ENCODE peak calls at places on chromosomes 5 and 9, in five cellular contexts. C, Q, E, J and X are unnamed samples.
A peak's percentile ranks its signal among the peaks of the same experiment; 100 is the strongest.

GRCh38 chr5:53463909-53464621 is 16.4 kb upstream of the FST start:
- DNase-seq in C (no peak), Q (no peak), E (no peak), J (no peak), X (no peak)

GRCh38 chr5:125209650-125210049 is 463.2 kb upstream of the ZNF608 start:
- DNase-seq in C (no peak), Q (no peak), E (no peak), J (no peak), X (no peak)

GRCh38 chr5:66647146-66647856 is 51.1 kb downstream of the MAST4 start:
- DNase-seq in C (no peak), Q (no peak), E (no peak), J (no peak), X (no peak)

GRCh38 chr9:135370411-135371375 is 108.9 kb upstream of the PPP1R26 start:
- DNase-seq in C (no peak), Q (no peak), E (no peak), J (no peak), X (no peak)

GRCh38 chr9:88746029-88746743 is 211.2 kb downstream of the NXNL2 start:
- DNase-seq in C (no peak), Q (no peak), E (no peak), J (no peak), X (no peak)

GRCh38 chr9:124212381-124213050 is 45.2 kb upstream of the NEK6 start:
- DNase-seq in C (no peak), Q (no peak), E (no peak), J (no peak), X (no peak)

GRCh38 chr5:68554566-68555279 is 339.2 kb downstream of the PIK3R1 start:
- DNase-seq in C (no peak), Q (no peak), E (no peak), J (peak; percentile 17), X (peak; percentile 49)

GRCh38 chr9:123933401-123933800 is 3.5 kb upstream of the DENND1A start:
- DNase-seq in C (no peak), Q (peak; percentile 64), E (no peak), J (peak; percentile 26), X (peak; percentile 92)

GRCh38 chr5:175652741-175653663 is 4.9 kb upstream of the HRH2 start:
- DNase-seq in C (no peak), Q (no peak), E (no peak), J (no peak), X (no peak)

GRCh38 chr5:152193391-152194107 is 211.5 kb downstream of the NMUR2 start:
- DNase-seq in C (no peak), Q (no peak), E (no peak), J (no peak), X (no peak)

GRCh38 chr9:16100596-16101091 is 547.8 kb downstream of the CCDC171 start:
- DNase-seq in C (peak; percentile 18), Q (no peak), E (no peak), J (no peak), X (no peak)

GRCh38 chr9:34349324-34349723 is 20.0 kb downstream of the NUDT2 start:
- DNase-seq in C (no peak), Q (no peak), E (no peak), J (no peak), X (no peak)

GRCh38 chr9:18325337-18326011 is 148.5 kb upstream of the ADAMTSL1 start:
- DNase-seq in C (no peak), Q (peak; percentile 5), E (no peak), J (no peak), X (no peak)

GRCh38 chr5:80282054-80282453 is 26.2 kb upstream of the SERINC5 start:
- DNase-seq in C (no peak), Q (no peak), E (no peak), J (no peak), X (no peak)

GRCh38 chr5:92560698-92561361 is 1020.2 kb downstream of the NR2F1-AS1 start:
- DNase-seq in C (peak; percentile 61), Q (no peak), E (no peak), J (no peak), X (peak; percentile 82)

GRCh38 chr5:124456244-124456643 is 290.2 kb downstream of the ZNF608 start:
- DNase-seq in C (no peak), Q (no peak), E (no peak), J (no peak), X (no peak)

GRCh38 chr5:169631360-169631759 is 5.7 kb upstream of the DOCK2 start:
- DNase-seq in C (no peak), Q (no peak), E (no peak), J (no peak), X (no peak)

GRCh38 chr9:129069128-129069824 is 11.6 kb upstream of the DOLPP1 start:
- DNase-seq in C (no peak), Q (no peak), E (no peak), J (peak; percentile 83), X (no peak)

GRCh38 chr9:133347515-133347984 is 381 bp downstream of the MED22 start:
- DNase-seq in C (peak; percentile 62), Q (no peak), E (peak; percentile 28), J (no peak), X (peak; percentile 45)

GRCh38 chr9:134525841-134526797 is 115.5 kb upstream of the COL5A1 start:
- DNase-seq in C (no peak), Q (no peak), E (no peak), J (no peak), X (no peak)

GRCh38 chr5:179607449-179607931 is 16.0 kb downstream of the HNRNPH1 start:
- DNase-seq in C (no peak), Q (no peak), E (no peak), J (no peak), X (no peak)

GRCh38 chr9:68447611-68448010 is 91.2 kb downstream of the PGM5 start:
- DNase-seq in C (no peak), Q (no peak), E (no peak), J (no peak), X (no peak)

GRCh38 chr9:19246891-19247290 is 16.4 kb downstream of the DENND4C start:
- DNase-seq in C (no peak), Q (no peak), E (no peak), J (no peak), X (no peak)

GRCh38 chr9:114228034-114228808 is 72.9 kb downstream of the COL27A1 start:
- DNase-seq in C (no peak), Q (no peak), E (no peak), J (no peak), X (no peak)

GRCh38 chr9:5478214-5478613 is 27.9 kb downstream of the CD274 start:
- DNase-seq in C (no peak), Q (no peak), E (peak; percentile 60), J (no peak), X (no peak)

GRCh38 chr5:55220433-55221185 is 6.5 kb downstream of the MCIDAS start:
- DNase-seq in C (peak; percentile 83), Q (no peak), E (no peak), J (no peak), X (no peak)

GRCh38 chr9:91047993-91048607 is 246.5 kb downstream of the SYK start:
- DNase-seq in C (no peak), Q (no peak), E (no peak), J (no peak), X (no peak)

GRCh38 chr9:37921546-37922300 is 17.8 kb upstream of the SLC25A51 start:
- DNase-seq in C (no peak), Q (no peak), E (no peak), J (no peak), X (no peak)

GRCh38 chr5:5741418-5741817 is 318.9 kb downstream of the ICE1 start:
- DNase-seq in C (no peak), Q (no peak), E (no peak), J (no peak), X (no peak)

GRCh38 chr9:88567870-88568269 is 32.9 kb downstream of the NXNL2 start:
- DNase-seq in C (no peak), Q (no peak), E (peak; percentile 27), J (no peak), X (no peak)

GRCh38 chr5:158654415-158654814 is 445.3 kb downstream of the EBF1 start:
- DNase-seq in C (no peak), Q (no peak), E (no peak), J (no peak), X (no peak)

GRCh38 chr9:88898033-88898432 is 93.2 kb upstream of the S1PR3 start:
- DNase-seq in C (no peak), Q (no peak), E (no peak), J (no peak), X (no peak)

DNA sequence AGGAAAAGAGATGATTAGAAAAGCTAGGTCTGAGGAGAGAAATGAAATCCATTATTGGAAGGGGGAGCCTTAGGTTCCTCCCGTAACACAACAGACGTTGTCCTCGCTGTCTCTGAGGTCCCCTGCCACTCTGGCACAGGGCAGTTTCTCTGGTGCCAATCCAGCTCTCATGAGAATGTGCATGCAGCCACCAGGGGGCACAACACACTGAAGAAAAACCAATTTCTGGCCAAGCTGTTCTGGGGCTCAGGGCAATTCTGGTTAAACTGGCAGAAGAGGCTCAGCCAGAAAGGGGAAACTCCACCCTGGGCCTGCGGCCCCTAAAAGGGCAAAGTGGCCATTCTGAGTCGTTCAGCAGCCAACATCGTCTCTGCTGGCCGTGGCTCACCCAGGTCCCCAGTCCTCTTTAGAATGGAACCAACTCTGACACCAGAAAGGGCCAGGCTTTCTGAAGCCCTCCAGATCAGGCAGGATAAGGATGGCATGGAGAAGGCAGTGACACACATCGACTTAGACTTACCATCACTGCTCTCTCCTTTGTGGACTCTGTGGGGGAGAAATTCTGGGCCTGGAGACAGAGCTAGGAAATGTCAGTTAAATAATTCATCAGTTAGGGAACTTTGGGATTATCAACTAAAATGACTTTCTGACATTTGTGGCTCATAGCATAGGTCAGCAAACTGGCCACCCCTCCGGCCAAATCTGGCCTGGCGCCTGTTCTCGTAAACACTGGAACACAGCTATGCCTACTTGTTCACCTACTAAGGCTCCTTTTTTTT is 58.5 kb upstream of the GOLPH3 start:
- DNase-seq in C (peak; percentile 88), Q (peak; percentile 64), E (peak; percentile 19), J (peak; percentile 48), X (peak; percentile 73)
- TF ChIP-seq JUNB in C (no peak), Q (no peak), E (no peak), J (no peak), X (no peak)

GRCh38 chr9:36450110-36450732 is 50.2 kb upstream of the RNF38 start:
- DNase-seq in C (peak; percentile 81), Q (peak; percentile 66), E (no peak), J (peak; percentile 31), X (peak; percentile 60)
- TF ChIP-seq JUNB in C (no peak), Q (no peak), E (no peak), J (no peak), X (no peak)

GRCh38 chr9:96186601-96187011 is 115.4 kb downstream of the HSD17B3 start:
- DNase-seq in C (peak; percentile 85), Q (no peak), E (no peak), J (no peak), X (no peak)
- TF ChIP-seq JUNB in C (no peak), Q (no peak), E (no peak), J (no peak), X (no peak)

GRCh38 chr5:104643320-104643719 is 1080.7 kb upstream of the NUDT12 start:
- DNase-seq in C (no peak), Q (no peak), E (no peak), J (no peak), X (no peak)
- TF ChIP-seq JUNB in C (no peak), Q (no peak), E (no peak), J (no peak), X (no peak)

DNA sequence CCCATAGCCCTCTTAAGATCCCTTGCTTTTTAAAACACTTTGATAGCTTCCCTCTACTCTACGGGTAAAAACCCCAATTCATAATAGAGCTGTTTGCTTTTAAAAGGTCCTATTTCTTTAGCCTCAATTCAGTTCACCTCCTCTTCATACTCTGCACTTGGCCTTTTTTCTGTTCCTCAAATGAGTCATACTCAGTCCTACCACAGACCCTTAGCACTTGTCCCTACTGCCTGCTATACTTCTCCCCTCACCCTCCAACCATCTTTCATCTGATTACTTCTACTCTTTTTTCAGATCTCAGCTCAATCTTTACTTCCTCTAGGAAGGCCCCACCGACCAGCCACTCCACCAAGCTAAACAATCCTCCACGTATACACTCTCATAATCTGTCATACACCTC is 2.5 kb downstream of the HDAC3 start:
- DNase-seq in C (no peak), Q (no peak), E (peak; percentile 67), J (no peak), X (no peak)
- TF ChIP-seq JUNB in C (no peak), Q (no peak), E (peak; percentile 92), J (no peak), X (no peak)